ENCODE peak calls at places on chromosomes 11 and 22, in four cellular contexts. P, U, A and M are unnamed samples.

GRCh38 chr11:11978792-11979486 is 29.5 kb downstream of the DKK3 start:
- DNase-seq in P (peak; percentile 41), U (peak; percentile 80), A (peak; percentile 86), M (peak; percentile 28)

GRCh38 chr11:78138694-78139421 is 568 bp downstream of the ALG8 start:
- DNase-seq in P (no peak), U (peak; percentile 31), A (peak; percentile 66), M (no peak)

GRCh38 chr11:79237676-79238075 is 203.2 kb downstream of the TENM4 start:
- DNase-seq in P (no peak), U (peak; percentile 96), A (no peak), M (no peak)

GRCh38 chr11:74826901-74827300 is 78.3 kb downstream of the RNF169 start:
- DNase-seq in P (no peak), U (no peak), A (peak; percentile 33), M (no peak)

GRCh38 chr22:38944653-38945052 is 12.8 kb upstream of the APOBEC3A start:
- DNase-seq in P (no peak), U (no peak), A (no peak), M (no peak)

GRCh38 chr22:17732251-17732854 is 41.9 kb downstream of the BID start:
- DNase-seq in P (no peak), U (no peak), A (no peak), M (no peak)

GRCh38 chr22:30208631-30209603 is 37.6 kb downstream of the LIF start:
- DNase-seq in P (no peak), U (peak; percentile 97), A (peak; percentile 53), M (no peak)

GRCh38 chr22:35971418-35972119 is 57.1 kb downstream of the RBFOX2 start:
- DNase-seq in P (no peak), U (peak; percentile 93), A (peak; percentile 53), M (no peak)

GRCh38 chr11:17855531-17856290 is 121.1 kb downstream of the KCNC1 start:
- DNase-seq in P (no peak), U (no peak), A (no peak), M (no peak)

GRCh38 chr11:127042445-127042844 is 41.9 kb upstream of the KIRREL3 start:
- DNase-seq in P (no peak), U (peak; percentile 74), A (no peak), M (no peak)

GRCh38 chr22:47422736-47423135 is 660.3 kb downstream of the TBC1D22A start:
- DNase-seq in P (no peak), U (no peak), A (no peak), M (no peak)

GRCh38 chr22:44758354-44758969 is 6.1 kb downstream of the ARHGAP8 start:
- DNase-seq in P (no peak), U (peak; percentile 74), A (peak; percentile 25), M (no peak)

GRCh38 chr22:39574779-39575551 is 4.4 kb downstream of the CACNA1I start:
- DNase-seq in P (no peak), U (peak; percentile 95), A (peak; percentile 43), M (no peak)

GRCh38 chr11:128251140-128251539 is 336.2 kb downstream of the ETS1 start:
- DNase-seq in P (no peak), U (peak; percentile 77), A (no peak), M (no peak)

GRCh38 chr22:50547231-50547851 is 1.6 kb downstream of the KLHDC7B start:
- DNase-seq in P (no peak), U (no peak), A (no peak), M (no peak)

GRCh38 chr22:19179472-19180048 is 1.0 kb upstream of the SLC25A1 start:
- DNase-seq in P (peak; percentile 78), U (peak; percentile 85), A (peak; percentile 90), M (peak; percentile 88)

GRCh38 chr22:19063581-19064353 is 58.4 kb downstream of the DGCR2 start:
- DNase-seq in P (no peak), U (no peak), A (no peak), M (no peak)

GRCh38 chr11:78228467-78228866 is 39.7 kb downstream of the USP35 start:
- DNase-seq in P (no peak), U (peak; percentile 55), A (peak; percentile 85), M (peak; percentile 45)

GRCh38 chr11:64887234-64887756 is 8.9 kb upstream of the EHD1 start:
- DNase-seq in P (no peak), U (no peak), A (no peak), M (no peak)
- H3K56ac ChIP-seq in P (no peak overlapping the region), U (no peak overlapping the region), A (peak overlapping the region; percentile 26), M (no peak overlapping the region)

DNA sequence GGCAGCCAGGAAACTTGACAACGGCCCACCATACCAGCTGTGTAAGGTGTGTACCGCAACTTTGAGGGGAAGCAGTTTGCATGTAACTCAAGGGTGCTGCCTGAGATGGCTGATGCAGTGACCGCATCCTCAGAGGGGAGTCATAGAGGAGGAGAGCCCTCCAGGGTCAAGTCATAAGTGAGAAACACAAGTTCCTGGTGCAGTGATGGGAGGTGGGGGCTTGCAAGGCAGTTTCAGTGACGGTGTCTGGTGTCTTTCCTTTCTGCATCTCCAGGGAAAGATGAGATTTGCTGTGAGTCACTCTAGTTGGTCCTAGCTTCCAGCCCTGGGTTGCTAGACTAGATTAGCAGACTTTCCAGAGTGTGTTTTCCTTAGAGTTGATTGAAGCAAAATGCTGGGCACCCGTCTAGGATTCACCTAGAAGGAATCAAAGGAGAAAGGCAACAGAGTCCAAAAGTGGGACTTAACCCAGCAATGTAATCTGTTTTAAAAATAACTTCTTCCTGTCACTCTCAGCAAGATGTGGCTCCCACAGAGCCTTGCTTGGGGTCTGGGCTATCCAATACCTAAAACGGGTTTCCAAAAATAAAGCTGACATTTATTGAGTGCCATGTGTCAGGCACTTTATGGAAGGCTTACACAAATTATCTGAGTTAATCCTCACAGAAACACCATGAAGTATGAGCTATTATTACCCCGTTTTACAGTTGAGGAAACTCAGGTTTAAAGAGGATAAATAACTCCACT is 265.4 kb upstream of the PLET1 start:
- DNase-seq in P (no peak), U (no peak), A (no peak), M (no peak)
- H3K56ac ChIP-seq in P (no peak overlapping the region), U (no peak overlapping the region), A (no peak overlapping the region), M (no peak overlapping the region)

GRCh38 chr11:62390237-62390636 is 28.6 kb upstream of the SCGB1A1 start:
- DNase-seq in P (no peak), U (no peak), A (no peak), M (no peak)
- H3K56ac ChIP-seq in P (no peak overlapping the region), U (no peak overlapping the region), A (no peak overlapping the region), M (no peak overlapping the region)

DNA sequence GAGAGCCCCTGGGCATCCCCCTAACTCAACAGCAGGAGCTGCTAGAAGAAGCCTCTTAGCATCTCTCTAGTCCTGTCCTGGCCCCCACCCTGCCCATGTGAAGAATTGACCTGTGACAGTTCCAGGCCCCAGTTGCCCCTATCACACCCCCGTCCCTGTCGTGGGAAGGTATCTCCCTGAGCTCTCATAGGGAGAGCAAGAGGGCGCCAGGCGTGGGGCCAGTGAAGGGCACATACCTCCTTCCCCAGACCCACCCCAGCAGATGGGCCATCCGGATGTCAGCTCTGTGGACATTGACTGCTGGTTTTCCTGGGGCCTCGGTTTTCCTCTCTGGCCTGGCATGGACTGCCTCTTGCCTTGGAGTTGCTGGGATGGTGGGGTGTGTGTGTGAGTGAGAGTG is 29.5 kb downstream of the CD82 start:
- DNase-seq in P (no peak), U (no peak), A (no peak), M (no peak)
- H3K56ac ChIP-seq in P (no peak overlapping the region), U (no peak overlapping the region), A (no peak overlapping the region), M (no peak overlapping the region)

DNA sequence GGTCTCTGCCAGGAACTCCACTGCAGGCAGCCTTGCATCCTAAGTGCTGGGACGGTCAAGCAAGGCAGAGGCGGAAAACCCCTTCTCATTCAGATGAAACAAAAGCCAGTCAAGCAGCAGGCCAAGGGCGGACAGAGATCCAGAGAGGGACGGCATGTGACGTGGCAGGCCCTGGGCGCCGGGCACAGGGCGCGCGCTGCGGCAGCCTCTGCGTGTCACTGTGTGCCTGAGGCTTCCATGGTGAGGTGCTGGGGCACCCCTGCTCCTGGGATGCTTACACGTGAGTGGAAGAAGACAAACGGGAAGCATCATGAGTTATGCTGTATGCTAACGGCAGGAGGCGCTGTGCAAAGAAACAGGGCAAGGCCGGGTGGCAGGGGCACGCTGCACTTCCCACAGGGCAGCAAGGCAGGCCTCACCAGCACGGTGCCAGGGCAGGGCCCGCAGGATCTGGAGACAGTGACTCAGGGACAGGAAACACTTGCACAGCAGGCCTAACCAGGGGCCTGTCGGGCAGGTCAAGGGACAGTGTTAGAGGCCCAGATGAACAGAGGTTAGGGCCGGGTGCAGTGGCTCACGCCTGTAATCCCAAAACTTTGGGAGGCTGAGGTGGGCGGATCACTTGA is 6.1 kb downstream of the TOLLIP start:
- DNase-seq in P (peak; percentile 83), U (no peak), A (peak; percentile 40), M (peak; percentile 68)
- H3K56ac ChIP-seq in P (no peak overlapping the region), U (no peak overlapping the region), A (no peak overlapping the region), M (no peak overlapping the region)

GRCh38 chr11:65847746-65848145 is 10.2 kb downstream of the CFL1 start:
- DNase-seq in P (no peak), U (no peak), A (no peak), M (no peak)
- H3K56ac ChIP-seq in P (no peak overlapping the region), U (no peak overlapping the region), A (no peak overlapping the region), M (no peak overlapping the region)

DNA sequence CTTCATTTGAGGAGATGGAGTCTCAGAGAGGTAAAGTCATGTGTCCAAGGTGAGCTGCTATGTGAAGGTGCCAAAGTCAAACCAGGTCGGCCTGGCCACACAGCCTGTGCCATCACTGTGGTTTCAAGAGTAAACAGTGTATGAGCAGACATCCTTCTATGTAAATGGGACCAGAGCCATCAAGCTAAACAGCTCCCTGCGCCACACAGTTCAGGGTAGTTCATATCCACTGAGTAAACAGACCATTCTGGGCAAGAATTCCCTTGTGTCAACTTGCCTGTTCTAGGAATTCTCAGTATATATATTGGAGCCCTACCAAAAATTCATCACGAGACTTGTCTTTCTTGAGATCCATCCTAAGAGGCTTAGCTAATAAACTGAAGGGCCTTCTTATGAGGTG is 77.5 kb downstream of the AMOTL1 start:
- DNase-seq in P (no peak), U (peak; percentile 89), A (no peak), M (no peak)
- H3K56ac ChIP-seq in P (no peak overlapping the region), U (no peak overlapping the region), A (no peak overlapping the region), M (no peak overlapping the region)

GRCh38 chr22:26327306-26327705 is 101.8 kb upstream of the ASPHD2 start:
- DNase-seq in P (no peak), U (no peak), A (no peak), M (no peak)

GRCh38 chr22:26328221-26328620 is 100.8 kb upstream of the ASPHD2 start:
- DNase-seq in P (no peak), U (no peak), A (no peak), M (no peak)

GRCh38 chr22:26324150-26324549 is 104.9 kb upstream of the ASPHD2 start:
- DNase-seq in P (no peak), U (no peak), A (no peak), M (no peak)

GRCh38 chr22:26326803-26327202 is 102.3 kb upstream of the ASPHD2 start:
- DNase-seq in P (no peak), U (no peak), A (no peak), M (no peak)

DNA sequence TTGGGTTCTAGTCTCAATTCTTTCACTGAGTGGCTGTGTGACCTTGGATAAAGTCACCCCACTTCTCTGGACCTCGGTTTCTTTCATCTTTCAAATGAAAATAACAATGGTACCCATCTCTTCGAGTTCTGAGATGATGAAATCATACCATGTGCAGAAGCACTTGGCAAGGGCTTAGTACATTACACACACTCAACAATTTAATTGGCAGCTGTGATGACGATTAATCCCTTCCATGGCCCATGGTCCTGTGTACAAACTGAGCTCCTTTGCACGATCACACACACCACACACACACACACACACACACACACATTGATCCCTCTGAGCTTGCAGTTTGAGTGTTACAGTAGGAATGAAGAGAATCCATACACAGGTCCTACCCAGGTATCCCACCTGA is 103.4 kb upstream of the ASPHD2 start:
- DNase-seq in P (no peak), U (no peak), A (no peak), M (no peak)
- H3K56ac ChIP-seq in P (no peak overlapping the region), U (no peak overlapping the region), A (no peak overlapping the region), M (no peak overlapping the region)